ENCODE peak calls at places on chromosome 1, in five cellular contexts. T is esophagus squamous epithelium, W is mesendoderm, N is heart left ventricle, Q is HCT116. R is an unnamed sample.

GRCh38 chr1:205699416-205699815 is 19.1 kb upstream of the SLC45A3 start:
- DNase-seq in T (no peak), W (no peak), Q (no peak), N (no peak), R (no peak)

GRCh38 chr1:221039616-221040015 is 160.4 kb downstream of the HLX start:
- DNase-seq in N (no peak), Q (no peak), W (peak; percentile 33), T (no peak), R (no peak)

GRCh38 chr1:232600430-232601258 is 29.3 kb downstream of the SIPA1L2 start:
- DNase-seq in Q (no peak), T (no peak), N (no peak), W (peak; percentile 55), R (no peak)

GRCh38 chr1:241125297-241125696 is 231.7 kb downstream of the RGS7 start:
- DNase-seq in W (no peak), N (no peak), T (no peak), Q (no peak), R (no peak)

GRCh38 chr1:153587314-153587713 is 21.7 kb upstream of the S100A2 start:
- DNase-seq in N (no peak), Q (no peak), W (peak; percentile 84), T (no peak), R (no peak)

GRCh38 chr1:145985502-145986439 is 10.6 kb downstream of the TXNIP start:
- DNase-seq in T (no peak), N (peak; percentile 81), W (peak; percentile 67), Q (peak; percentile 33), R (peak; percentile 60)

GRCh38 chr1:201732351-201732750 is 96.6 kb upstream of the IPO9 start:
- DNase-seq in N (no peak), Q (no peak), W (no peak), T (no peak), R (no peak)

GRCh38 chr1:113072141-113072756 is 749 bp upstream of the LRIG2 start:
- DNase-seq in T (no peak), N (no peak), W (peak; percentile 65), Q (no peak), R (no peak)

GRCh38 chr1:221308534-221309511 is 429.6 kb downstream of the HLX start:
- DNase-seq in W (no peak), T (no peak), Q (no peak), N (no peak), R (no peak)

GRCh38 chr1:66890621-66891020 is 34.0 kb downstream of the DNAI4 start:
- DNase-seq in W (no peak), N (no peak), Q (no peak), T (no peak), R (no peak)

GRCh38 chr1:154557939-154558609 is 388 bp downstream of the UBE2Q1 start:
- DNase-seq in W (peak; percentile 43), N (peak; percentile 69), T (no peak), Q (no peak), R (peak; percentile 80)

GRCh38 chr1:184854456-184855180 is 100.0 kb upstream of the EDEM3 start:
- DNase-seq in T (no peak), W (no peak), N (no peak), Q (no peak), R (no peak)

GRCh38 chr1:9651565-9652378 is at the start of gene PIK3CD:
- DNase-seq in N (no peak), T (no peak), W (peak; percentile 61), Q (no peak), R (no peak)

GRCh38 chr1:160204526-160205241 is 500 bp upstream of the PEA15 start:
- DNase-seq in T (no peak), Q (no peak), N (no peak), W (peak; percentile 58), R (no peak)

GRCh38 chr1:10616696-10617095 is 141.9 kb downstream of the PEX14 start:
- DNase-seq in N (no peak), W (no peak), Q (no peak), T (no peak), R (no peak)

GRCh38 chr1:92374211-92374610 is 75.4 kb downstream of the RPAP2 start:
- DNase-seq in Q (no peak), N (no peak), T (no peak), W (no peak), R (no peak)

GRCh38 chr1:114061431-114061830 is 82.2 kb downstream of the OLFML3 start:
- DNase-seq in Q (no peak), T (no peak), N (no peak), W (no peak), R (no peak)

GRCh38 chr1:10338047-10338446 is 60.8 kb upstream of the PGD start:
- DNase-seq in W (peak; percentile 61), Q (peak; percentile 16), N (peak; percentile 54), T (no peak), R (peak; percentile 28)

GRCh38 chr1:3636080-3636479 is 11.3 kb downstream of the TPRG1L start:
- DNase-seq in N (no peak), W (no peak), Q (no peak), T (no peak), R (no peak)

GRCh38 chr1:1006305-1007159 is 6.6 kb upstream of the HES4 start:
- DNase-seq in N (no peak), T (no peak), W (peak; percentile 50), Q (peak; percentile 81), R (peak; percentile 42)

DNA sequence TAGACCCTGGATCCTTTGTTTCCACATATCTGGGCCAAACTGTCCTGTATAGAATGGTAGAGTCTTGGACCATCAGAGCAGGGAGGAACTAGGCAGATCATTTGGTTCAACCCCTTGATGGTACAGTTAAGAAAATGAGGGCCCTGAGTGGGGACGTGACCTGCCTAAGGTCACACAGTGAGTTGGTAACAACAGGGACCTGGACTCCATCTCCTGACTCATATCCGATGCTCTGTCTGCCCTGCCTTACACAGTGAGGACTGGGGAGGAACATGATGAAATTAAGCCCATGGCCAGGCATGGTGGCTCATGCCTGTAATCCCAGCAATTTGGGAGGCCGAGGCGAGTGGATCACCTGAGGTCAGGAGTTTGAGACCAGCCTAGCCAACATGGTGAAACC is 440.2 kb downstream of the PTPRU start:
- DNase-seq in N (no peak), T (no peak), Q (no peak), W (no peak), R (no peak)
- H3K4me1 ChIP-seq in N (peaks cover 9% of the 10 kb centered on the region), T (no peaks in the 10 kb centered on the region), Q (peaks cover 8% of the 10 kb centered on the region), W (no peaks in the 10 kb centered on the region), R (no peaks in the 10 kb centered on the region)

GRCh38 chr1:223346311-223346710 is 17.7 kb downstream of the SUSD4 start:
- DNase-seq in W (no peak), N (no peak), T (no peak), Q (no peak), R (no peak)

GRCh38 chr1:223349241-223349640 is 14.7 kb downstream of the SUSD4 start:
- DNase-seq in Q (no peak), W (no peak), N (no peak), T (no peak), R (no peak)

GRCh38 chr1:223345720-223346119 is 18.3 kb downstream of the SUSD4 start:
- DNase-seq in Q (no peak), N (no peak), W (peak; percentile 38), T (no peak), R (no peak)

GRCh38 chr1:223348439-223348838 is 15.5 kb downstream of the SUSD4 start:
- DNase-seq in Q (no peak), W (no peak), N (no peak), T (no peak), R (no peak)

GRCh38 chr1:223347583-223347982 is 16.4 kb downstream of the SUSD4 start:
- DNase-seq in T (no peak), Q (no peak), W (no peak), N (no peak), R (no peak)
- H3K4me1 ChIP-seq in T (peaks cover 17% of the 10 kb centered on the region), Q (no peaks in the 10 kb centered on the region), W (no peaks in the 10 kb centered on the region), N (peaks cover 26% of the 10 kb centered on the region), R (peaks cover 18% of the 10 kb centered on the region)

GRCh38 chr1:46303038-46303871 is at the start of the genes LRRC41 and UQCRH:
- DNase-seq in N (peak; percentile 96), W (peak; percentile 99), Q (peak; percentile 97), T (peak; percentile 70), R (peak; percentile 95)
- H3K4me1 ChIP-seq in N (peaks cover 76% of the 10 kb centered on the region), W (peaks cover 7% of the 10 kb centered on the region), Q (peaks cover 19% of the 10 kb centered on the region), T (peaks cover 74% of the 10 kb centered on the region), R (peaks cover 4% of the 10 kb centered on the region)

DNA sequence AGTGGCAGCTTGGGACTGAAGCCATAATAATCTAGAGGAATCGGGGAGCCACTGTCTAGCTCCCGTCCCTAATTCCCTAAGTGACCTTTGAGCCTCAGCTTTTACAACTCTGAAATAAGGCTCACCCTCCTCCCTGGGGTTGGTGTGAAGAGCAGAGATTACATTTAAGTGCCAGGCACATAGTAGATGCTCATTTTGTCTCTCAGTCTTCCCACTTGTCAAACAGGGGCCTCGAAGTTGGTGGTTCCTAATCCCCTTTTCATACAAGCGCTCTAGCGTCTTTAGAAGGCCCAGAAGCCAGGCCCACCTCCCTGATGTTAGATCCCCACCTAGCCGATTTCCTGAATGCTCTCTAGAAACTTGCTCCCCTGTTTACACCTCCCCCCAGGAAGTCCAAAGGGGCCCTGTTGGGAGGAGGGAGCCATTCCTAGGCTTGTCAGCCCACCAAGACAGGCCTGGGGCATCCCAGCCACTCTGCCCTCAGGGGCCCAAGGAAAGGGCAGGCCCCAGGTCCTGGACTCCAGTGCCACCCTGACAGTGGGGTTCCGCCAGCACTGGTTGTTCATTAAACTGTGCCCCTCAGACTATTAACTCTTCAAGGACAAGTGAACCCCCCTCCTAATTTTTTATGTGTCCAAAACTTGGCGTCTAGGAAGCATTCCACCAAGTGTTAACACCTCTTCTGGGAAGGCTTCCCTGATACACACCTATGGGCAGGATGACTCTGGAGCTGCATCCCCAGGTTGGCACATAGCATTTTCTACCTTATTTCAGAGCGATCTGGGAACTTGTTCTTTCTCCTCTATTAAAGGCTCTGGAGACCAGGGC is 49.4 kb upstream of the ECE1 start:
- DNase-seq in T (no peak), N (no peak), W (peak; percentile 51), Q (no peak), R (no peak)
- H3K4me1 ChIP-seq in T (peaks cover 100% of the 10 kb centered on the region), N (peaks cover 96% of the 10 kb centered on the region), W (peaks cover 2% of the 10 kb centered on the region), Q (peaks cover 63% of the 10 kb centered on the region), R (peaks cover 76% of the 10 kb centered on the region)

DNA sequence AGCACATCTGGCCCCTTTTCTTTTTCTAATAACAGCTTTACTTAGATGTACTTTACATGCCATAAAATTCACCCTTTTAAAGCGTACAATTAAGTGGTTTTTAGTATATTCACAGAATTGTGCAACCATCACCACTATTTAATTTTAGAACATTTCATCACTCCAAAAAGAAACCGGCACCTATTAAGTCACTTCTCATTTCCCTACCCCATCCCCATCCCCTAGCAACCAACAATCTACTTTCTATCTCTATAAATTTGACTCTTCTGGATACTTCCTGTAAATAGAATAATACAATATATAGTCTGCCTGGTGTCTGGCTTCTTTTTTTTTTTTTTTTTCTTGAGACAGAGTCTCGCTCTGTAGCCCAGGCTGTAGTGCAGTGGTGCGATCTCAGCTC is 59.5 kb upstream of the ENAH start:
- DNase-seq in T (no peak), W (no peak), N (no peak), Q (no peak), R (no peak)
- H3K4me1 ChIP-seq in T (peaks cover 15% of the 10 kb centered on the region), W (no peaks in the 10 kb centered on the region), N (no peaks in the 10 kb centered on the region), Q (peaks cover 27% of the 10 kb centered on the region), R (no peaks in the 10 kb centered on the region)